ENCODE peak calls at places on chromosome 9, in seven cellular contexts. I, C, G, Q, X, V and R are unnamed samples.

GRCh38 chr9:34624475-34624984 is 4.2 kb upstream of the DCTN3 start:
- DNase-seq in V (no peak), I (no peak), Q (no peak), X (no peak), G (no peak), C (no peak), R (no peak)

GRCh38 chr9:125674981-125675973 is 31.7 kb downstream of the MAPKAP1 start:
- DNase-seq in C (no peak), X (no peak), V (peak; percentile 97), I (no peak), Q (no peak), G (no peak), R (no peak)

GRCh38 chr9:28234899-28235277 is 661.6 kb upstream of the C9orf72 start:
- DNase-seq in I (no peak), G (no peak), X (no peak), C (no peak), Q (no peak), V (peak; percentile 4), R (no peak)

GRCh38 chr9:79989079-79989478 is 417.3 kb downstream of the TLE4 start:
- DNase-seq in I (no peak), C (no peak), V (no peak), G (no peak), Q (no peak), X (no peak), R (no peak)

GRCh38 chr9:127583605-127584053 is 28.4 kb upstream of the STXBP1 start:
- DNase-seq in Q (no peak), I (no peak), V (peak; percentile 88), C (no peak), G (no peak), X (no peak), R (no peak)

GRCh38 chr9:134590240-134591081 is 51.1 kb upstream of the COL5A1 start:
- DNase-seq in X (no peak), V (no peak), I (no peak), G (no peak), C (peak; percentile 60), Q (no peak), R (peak; percentile 42)

GRCh38 chr9:134436356-134436717 is 110.1 kb downstream of the RXRA start:
- DNase-seq in X (no peak), Q (no peak), I (no peak), G (no peak), V (no peak), C (no peak), R (no peak)

GRCh38 chr9:122031157-122031556 is 62.0 kb downstream of the TTLL11 start:
- DNase-seq in Q (no peak), G (no peak), C (no peak), X (no peak), I (no peak), V (no peak), R (no peak)

GRCh38 chr9:7123743-7124142 is 366.0 kb downstream of the KDM4C start:
- DNase-seq in Q (no peak), I (no peak), C (no peak), X (no peak), G (no peak), V (peak; percentile 41), R (no peak)

GRCh38 chr9:93774331-93775102 is 180.6 kb downstream of the BARX1 start:
- DNase-seq in I (no peak), V (peak; percentile 1), G (no peak), X (no peak), Q (no peak), C (no peak), R (no peak)

GRCh38 chr9:34124103-34124502 is 2.4 kb downstream of the DCAF12 start:
- DNase-seq in G (no peak), V (no peak), C (no peak), X (no peak), I (no peak), Q (no peak), R (no peak)

GRCh38 chr9:96566401-96567202 is 53.0 kb downstream of the CDC14B start:
- DNase-seq in V (peak; percentile 72), I (peak; percentile 83), G (peak; percentile 50), C (peak; percentile 91), X (peak; percentile 63), Q (peak; percentile 74), R (peak; percentile 88)

GRCh38 chr9:3441197-3441816 is 84.5 kb downstream of the RFX3 start:
- DNase-seq in C (no peak), G (peak; percentile 11), Q (peak; percentile 36), I (no peak), V (peak; percentile 69), X (peak; percentile 33), R (no peak)

GRCh38 chr9:116232425-116233159 is 79.0 kb downstream of the PAPPA start:
- DNase-seq in X (no peak), I (no peak), Q (no peak), C (no peak), V (peak; percentile 72), G (no peak), R (no peak)

GRCh38 chr9:35954942-35955546 is 2.9 kb downstream of the OR2S2 start:
- DNase-seq in I (no peak), V (peak; percentile 82), Q (peak; percentile 77), G (no peak), C (peak; percentile 77), X (no peak), R (no peak)

GRCh38 chr9:113712053-113712452 is 164.1 kb upstream of the ZNF618 start:
- DNase-seq in I (no peak), G (no peak), X (no peak), C (peak; percentile 4), V (peak; percentile 42), Q (no peak), R (no peak)

GRCh38 chr9:4306066-4306787 is 6.4 kb upstream of the GLIS3 start:
- DNase-seq in I (no peak), C (no peak), G (peak; percentile 23), X (no peak), V (peak; percentile 51), Q (no peak), R (no peak)

GRCh38 chr9:131650254-131650653 is 89.6 kb downstream of the RAPGEF1 start:
- DNase-seq in I (no peak), X (no peak), V (no peak), G (no peak), C (peak; percentile 86), Q (no peak), R (peak; percentile 76)

GRCh38 chr9:19381656-19382055 is 1.6 kb upstream of the RPS6 start:
- DNase-seq in X (no peak), Q (no peak), V (peak; percentile 47), I (no peak), G (no peak), C (no peak), R (no peak)

GRCh38 chr9:91415290-91415689 is 8.3 kb downstream of the NFIL3 start:
- DNase-seq in C (no peak), X (no peak), I (no peak), Q (no peak), G (no peak), V (no peak), R (no peak)

GRCh38 chr9:133428579-133429215 is 6.5 kb downstream of the ADAMTS13 start:
- DNase-seq in V (peak; percentile 17), G (no peak), C (no peak), X (no peak), I (no peak), Q (no peak), R (no peak)

GRCh38 chr9:107214381-107214780 is 68.7 kb upstream of the RAD23B start:
- DNase-seq in X (no peak), Q (no peak), G (no peak), C (no peak), V (no peak), I (no peak), R (no peak)

GRCh38 chr9:438066-438465 is 223.4 kb downstream of the DOCK8 start:
- DNase-seq in Q (no peak), G (no peak), I (no peak), C (no peak), V (no peak), X (no peak), R (no peak)

GRCh38 chr9:129310666-129311350 is 132.7 kb upstream of the IER5L start:
- DNase-seq in G (no peak), Q (peak; percentile 3), C (no peak), X (no peak), V (no peak), I (no peak), R (no peak)

GRCh38 chr9:109986423-109987055 is 206.5 kb downstream of the PALM2AKAP2 start:
- DNase-seq in I (no peak), X (no peak), V (peak; percentile 93), C (no peak), Q (no peak), G (no peak), R (no peak)

GRCh38 chr9:34659592-34660253 is 2.7 kb downstream of the CCL27 start:
- DNase-seq in X (no peak), V (peak; percentile 29), C (no peak), Q (no peak), I (no peak), G (no peak), R (no peak)

GRCh38 chr9:13083366-13083765 is 196.1 kb downstream of the MPDZ start:
- DNase-seq in V (no peak), X (no peak), G (no peak), C (no peak), I (no peak), Q (no peak), R (no peak)

GRCh38 chr9:128494743-128495124 is 9.8 kb upstream of the GLE1 start:
- DNase-seq in Q (no peak), X (no peak), V (no peak), I (no peak), C (no peak), G (no peak), R (no peak)

GRCh38 chr9:135494791-135495559 is 5.5 kb upstream of the MRPS2 start:
- DNase-seq in X (no peak), C (no peak), G (no peak), I (no peak), V (no peak), Q (no peak), R (no peak)

GRCh38 chr9:33354651-33355211 is 47.6 kb downstream of the AQP7 start:
- DNase-seq in V (peak; percentile 26), Q (no peak), C (no peak), X (no peak), I (no peak), G (no peak), R (no peak)

GRCh38 chr9:107597743-107598217 is 108.2 kb upstream of the KLF4 start:
- DNase-seq in Q (no peak), V (no peak), X (no peak), I (no peak), G (no peak), C (no peak), R (no peak)

GRCh38 chr9:33287087-33287490 is 3.2 kb upstream of the NFX1 start:
- DNase-seq in C (no peak), X (no peak), V (peak; percentile 82), Q (peak; percentile 48), G (no peak), I (no peak), R (no peak)

GRCh38 chr9:34252016-34252415 is 73.2 kb downstream of the UBAP1 start:
- DNase-seq in V (no peak), C (peak; percentile 72), I (no peak), X (no peak), Q (no peak), G (no peak), R (no peak)

GRCh38 chr9:76886318-76886717 is 19.6 kb downstream of the PRUNE2 start:
- DNase-seq in I (no peak), G (no peak), C (no peak), Q (no peak), X (no peak), V (no peak), R (no peak)